ENCODE peak calls at places on chromosome 1, in eight cellular contexts. J, E, V, S, R, H, I and W are unnamed samples. For H3K4me1, the result is how much of the 10 kb centered on the place peaks cover.

GRCh38 chr1:159204791-159205141 is at the start of gene ACKR1:
- DNase-seq in J (no peak), E (no peak), V (no peak), S (no peak), R (no peak), H (no peak), I (no peak), W (no peak)

GRCh38 chr1:241990040-241990439 is 8.9 kb downstream of the MAP1LC3C start:
- DNase-seq in J (peak), E (peak), V (peak), S (peak), R (peak), H (peak), I (peak), W (no peak)

GRCh38 chr1:25568090-25568833 is 24.9 kb downstream of the LDLRAP1 start:
- DNase-seq in J (no peak), E (no peak), V (no peak), S (peak), R (no peak), H (no peak), I (peak), W (no peak)

GRCh38 chr1:182604128-182604834 is at the start of gene RGS16:
- DNase-seq in J (peak), E (peak), V (peak), S (peak), R (peak), H (peak), I (peak), W (peak)

GRCh38 chr1:154962238-154962678 is 676 bp upstream of the PYGO2 start:
- DNase-seq in J (no peak), E (peak), V (no peak), S (peak), R (no peak), H (peak), I (peak), W (no peak)

GRCh38 chr1:32893198-32894018 is 7.1 kb downstream of the HPCA start:
- DNase-seq in J (peak), E (no peak), V (peak), S (no peak), R (no peak), H (peak), I (peak), W (no peak)

GRCh38 chr1:23980725-23981063 is 567 bp upstream of the SRSF10 start:
- DNase-seq in J (no peak), E (no peak), V (peak), S (peak), R (no peak), H (no peak), I (peak), W (no peak)

GRCh38 chr1:180181048-180181447 is 26.4 kb downstream of the QSOX1 start:
- DNase-seq in J (no peak), E (peak), V (no peak), S (no peak), R (no peak), H (no peak), I (no peak), W (no peak)

GRCh38 chr1:51541313-51542050 is 22.4 kb upstream of the EPS15 start:
- DNase-seq in J (no peak), E (no peak), V (no peak), S (peak), R (no peak), H (no peak), I (peak), W (no peak)

GRCh38 chr1:22404486-22404885 is 47.2 kb upstream of the ZBTB40 start:
- DNase-seq in J (no peak), E (no peak), V (no peak), S (no peak), R (no peak), H (no peak), I (no peak), W (no peak)

GRCh38 chr1:85361106-85361505 is 84.7 kb upstream of the BCL10 start:
- DNase-seq in J (no peak), E (no peak), V (no peak), S (no peak), R (no peak), H (peak), I (peak), W (no peak)

GRCh38 chr1:10031461-10031860 is 1.3 kb upstream of the UBE4B start:
- DNase-seq in J (no peak), E (no peak), V (no peak), S (peak), R (no peak), H (no peak), I (peak), W (no peak)

GRCh38 chr1:27044613-27045091 is 32.0 kb upstream of the TENT5B start:
- DNase-seq in J (peak), E (peak), V (peak), S (peak), R (peak), H (peak), I (peak), W (peak)

GRCh38 chr1:223216482-223217205 is 73.6 kb upstream of the TLR5 start:
- DNase-seq in J (no peak), E (no peak), V (no peak), S (no peak), R (no peak), H (no peak), I (no peak), W (no peak)

GRCh38 chr1:109483658-109484518 is at the start of gene ATXN7L2:
- DNase-seq in J (peak), E (peak), V (peak), S (peak), R (peak), H (peak), I (peak), W (peak)

GRCh38 chr1:39047374-39048229 is 21.5 kb downstream of the NDUFS5 start:
- DNase-seq in J (peak), E (no peak), V (no peak), S (peak), R (no peak), H (peak), I (peak), W (no peak)

GRCh38 chr1:221887091-221887746 is 145.3 kb upstream of the DUSP10 start:
- DNase-seq in J (peak), E (no peak), V (no peak), S (peak), R (peak), H (peak), I (peak), W (no peak)

GRCh38 chr1:14712136-14712535 is 113.7 kb downstream of the KAZN start:
- DNase-seq in J (no peak), E (no peak), V (no peak), S (no peak), R (no peak), H (no peak), I (no peak), W (no peak)

GRCh38 chr1:186188004-186188539 is 187.0 kb downstream of the TPR start:
- DNase-seq in J (no peak), E (no peak), V (no peak), S (peak), R (no peak), H (no peak), I (peak), W (no peak)

GRCh38 chr1:6987940-6988339 is 202.7 kb downstream of the CAMTA1 start:
- DNase-seq in J (no peak), E (no peak), V (no peak), S (no peak), R (no peak), H (no peak), I (no peak), W (no peak)

GRCh38 chr1:183101841-183102276 is 78.6 kb downstream of the LAMC1 start:
- DNase-seq in J (no peak), E (no peak), V (no peak), S (no peak), R (no peak), H (peak), I (peak), W (no peak)

GRCh38 chr1:236904874-236905741 is 99.1 kb downstream of the MT1HL1 start:
- DNase-seq in J (no peak), E (no peak), V (no peak), S (peak), R (no peak), H (no peak), I (peak), W (no peak)

GRCh38 chr1:174258148-174258550 is 98.8 kb downstream of the RABGAP1L start:
- DNase-seq in J (no peak), E (no peak), V (peak), S (peak), R (no peak), H (no peak), I (peak), W (no peak)

GRCh38 chr1:58893257-58893869 is 109.5 kb upstream of the JUN start:
- DNase-seq in J (peak), E (no peak), V (no peak), S (no peak), R (peak), H (peak), I (peak), W (no peak)

GRCh38 chr1:44264143-44264542 is 50.9 kb downstream of the DMAP1 start:
- DNase-seq in J (no peak), E (no peak), V (no peak), S (no peak), R (no peak), H (no peak), I (no peak), W (no peak)

GRCh38 chr1:72286401-72286800 is 4.1 kb upstream of the NEGR1 start:
- DNase-seq in J (no peak), E (no peak), V (no peak), S (no peak), R (no peak), H (no peak), I (no peak), W (no peak)

GRCh38 chr1:6466023-6466422 is at the start of gene TNFRSF25:
- DNase-seq in J (no peak), E (no peak), V (no peak), S (no peak), R (no peak), H (no peak), I (no peak), W (peak)

GRCh38 chr1:153945131-153945794 is 1.3 kb downstream of the DENND4B start:
- DNase-seq in J (peak), E (peak), V (peak), S (peak), R (peak), H (peak), I (peak), W (peak)

GRCh38 chr1:169312084-169312954 is 55.3 kb downstream of the NME7 start:
- DNase-seq in J (no peak), E (no peak), V (no peak), S (peak), R (no peak), H (no peak), I (peak), W (peak)

GRCh38 chr1:10866314-10867091 is 70.1 kb upstream of the CASZ1 start:
- DNase-seq in J (no peak), E (peak), V (no peak), S (no peak), R (no peak), H (no peak), I (peak), W (no peak)

GRCh38 chr1:14725641-14726213 is 127.2 kb downstream of the KAZN start:
- DNase-seq in J (no peak), E (no peak), V (no peak), S (no peak), R (no peak), H (no peak), I (no peak), W (no peak)

GRCh38 chr1:89907669-89908293 is 86.9 kb downstream of the LRRC8D start:
- DNase-seq in J (no peak), E (no peak), V (no peak), S (peak), R (no peak), H (no peak), I (peak), W (no peak)

GRCh38 chr1:89905391-89906058 is 84.7 kb downstream of the LRRC8D start:
- DNase-seq in J (no peak), E (no peak), V (no peak), S (no peak), R (no peak), H (no peak), I (peak), W (no peak)

GRCh38 chr1:89904219-89904980 is 83.6 kb downstream of the LRRC8D start:
- DNase-seq in J (no peak), E (no peak), V (no peak), S (no peak), R (no peak), H (no peak), I (peak), W (no peak)

GRCh38 chr1:89908294-89908992 is 86.5 kb upstream of the ZNF326 start:
- DNase-seq in J (no peak), E (no peak), V (no peak), S (no peak), R (no peak), H (no peak), I (no peak), W (no peak)

GRCh38 chr1:89906088-89906487 is 85.3 kb downstream of the LRRC8D start:
- DNase-seq in J (no peak), E (no peak), V (no peak), S (no peak), R (no peak), H (no peak), I (no peak), W (no peak)
- H3K4me1 ChIP-seq in J (half or more), E (under half), V (under half), S (under half), R (half or more), H (under half), I (under half), W (under half)

GRCh38 chr1:41238311-41239094 is 3.6 kb downstream of the SCMH1 start:
- DNase-seq in J (no peak), E (no peak), V (no peak), S (peak), R (no peak), H (no peak), I (no peak), W (no peak)

GRCh38 chr1:41241748-41242644 is at the start of gene SCMH1:
- DNase-seq in J (peak), E (peak), V (peak), S (no peak), R (peak), H (peak), I (peak), W (peak)

GRCh38 chr1:41242645-41243171 is 602 bp upstream of the SCMH1 start:
- DNase-seq in J (no peak), E (no peak), V (no peak), S (no peak), R (no peak), H (no peak), I (no peak), W (no peak)

GRCh38 chr1:41240806-41241747 is 1.0 kb downstream of the SCMH1 start:
- DNase-seq in J (peak), E (peak), V (peak), S (no peak), R (peak), H (peak), I (peak), W (no peak)

DNA sequence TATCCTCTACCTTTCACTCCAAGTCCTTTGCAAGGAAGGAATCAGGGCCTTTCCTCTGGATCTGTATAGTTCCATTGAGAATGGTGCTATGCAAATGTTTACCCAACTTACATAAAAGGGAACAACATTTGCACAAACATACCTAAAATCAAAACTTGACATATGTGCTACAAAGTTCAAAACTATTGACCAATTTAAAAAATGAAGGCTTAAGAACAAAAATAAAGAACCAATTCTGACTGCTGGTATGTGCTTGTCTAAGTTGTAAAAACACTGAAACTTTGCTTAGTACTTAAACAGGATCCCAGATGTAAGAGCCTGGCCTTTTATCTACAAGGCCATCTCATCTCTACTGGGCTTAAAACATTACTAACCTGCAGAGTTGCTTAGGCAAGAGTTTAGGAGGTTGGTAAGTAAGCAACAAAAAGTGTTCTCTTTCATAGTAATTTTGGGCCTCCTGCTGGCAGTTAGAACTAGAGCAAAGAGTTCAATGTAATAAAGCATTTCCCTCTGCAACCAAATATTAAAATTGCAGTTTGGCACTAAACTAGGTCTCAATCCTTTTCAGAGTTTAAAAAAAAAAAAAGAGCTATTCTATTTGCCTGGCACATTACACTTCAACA is 2.0 kb downstream of the SCMH1 start:
- DNase-seq in J (no peak), E (no peak), V (no peak), S (peak), R (no peak), H (no peak), I (peak), W (no peak)
- H3K4me1 ChIP-seq in J (half or more), E (under half), V (under half), S (under half), R (half or more), H (under half), I (half or more), W (under half)

GRCh38 chr1:40476924-40477679 is at the start of gene ZFP69:
- DNase-seq in J (peak), E (peak), V (peak), S (peak), R (peak), H (peak), I (peak), W (peak)
- H3K4me1 ChIP-seq in J (under half), E (under half), V (under half), S (under half), R (under half), H (under half), I (under half), W (under half)

GRCh38 chr1:28507247-28507645 is 1.4 kb downstream of the RCC1 start:
- DNase-seq in J (no peak), E (no peak), V (no peak), S (peak), R (no peak), H (no peak), I (peak), W (no peak)
- H3K4me1 ChIP-seq in J (half or more), E (half or more), V (under half), S (under half), R (under half), H (under half), I (under half), W (under half)

GRCh38 chr1:117832453-117832852 is 97.0 kb downstream of the GDAP2 start:
- DNase-seq in J (no peak), E (no peak), V (no peak), S (no peak), R (no peak), H (no peak), I (no peak), W (no peak)
- H3K4me1 ChIP-seq in J (under half), E (under half), V (under half), S (under half), R (under half), H (under half), I (under half), W (under half)

GRCh38 chr1:3238705-3239278 is 169.8 kb downstream of the PRDM16 start:
- DNase-seq in J (no peak), E (no peak), V (no peak), S (no peak), R (no peak), H (no peak), I (no peak), W (no peak)
- H3K4me1 ChIP-seq in J (under half), E (under half), V (under half), S (under half), R (under half), H (under half), I (under half), W (under half)

GRCh38 chr1:2397007-2397679 is 5.5 kb downstream of the RER1 start:
- DNase-seq in J (no peak), E (no peak), V (no peak), S (no peak), R (no peak), H (no peak), I (no peak), W (no peak)
- H3K4me1 ChIP-seq in J (under half), E (under half), V (under half), S (under half), R (under half), H (under half), I (under half), W (under half)